ENCODE peak calls at places on chromosomes 13 and 19, in nine cellular contexts. Q is left colon; D is progenitor cell of endocrine pancreas; A is activated CD8-positive, alpha-beta memory T cell treated with anti-CD3 and anti-CD28 coated beads, Interleukin-2, amount 50 U/mL, for 4 hours; Z is Daoy; X is H1; T is Kasumi-1; B is A172; I is NAMALWA. J is an unnamed sample.

GRCh38 chr13:76148374-76148773 is 512.2 kb downstream of the LMO7 start:
- DNase-seq in Q (no peak), D (no peak), A (no peak), Z (no peak), X (no peak), T (no peak), B (no peak), I (no peak), J (no peak)

GRCh38 chr19:1122972-1123363 is 19.2 kb downstream of the GPX4 start:
- DNase-seq in Q (peak; percentile 85), D (no peak), A (no peak), Z (peak; percentile 88), X (no peak), T (no peak), B (peak; percentile 75), I (peak; percentile 74), J (peak; percentile 78)

GRCh38 chr13:24159921-24160324 is 597 bp upstream of the SPATA13 start:
- DNase-seq in Q (no peak), D (no peak), A (no peak), Z (no peak), X (no peak), T (no peak), B (no peak), I (peak; percentile 9), J (no peak)

GRCh38 chr19:53824134-53824611 is at the start of gene NLRP12:
- DNase-seq in Q (no peak), D (no peak), A (no peak), Z (no peak), X (no peak), T (peak; percentile 88), B (no peak), I (no peak), J (no peak)

GRCh38 chr19:13849991-13850909 is 26.7 kb upstream of the NANOS3 start:
- DNase-seq in Q (peak; percentile 87), D (peak; percentile 55), A (peak; percentile 68), Z (peak; percentile 94), X (no peak), T (no peak), B (peak; percentile 66), I (no peak), J (peak; percentile 80)

GRCh38 chr13:48334534-48335127 is 31.1 kb downstream of the RB1 start:
- DNase-seq in Q (no peak), D (no peak), A (no peak), Z (no peak), X (no peak), T (peak; percentile 92), B (peak; percentile 21), I (peak; percentile 67), J (no peak)

GRCh38 chr19:29811125-29812079 is at the start of gene CCNE1:
- DNase-seq in Q (peak; percentile 98), D (peak; percentile 91), A (peak; percentile 97), Z (peak; percentile 94), X (no peak), T (peak; percentile 65), B (peak; percentile 60), I (peak; percentile 89), J (no peak)

GRCh38 chr13:33405371-33405770 is 119.8 kb upstream of the STARD13 start:
- DNase-seq in Q (no peak), D (no peak), A (no peak), Z (no peak), X (no peak), T (no peak), B (no peak), I (no peak), J (no peak)

GRCh38 chr19:55406869-55407624 is 541 bp downstream of the UBE2S start:
- DNase-seq in Q (peak; percentile 56), D (no peak), A (no peak), Z (peak; percentile 37), X (no peak), T (no peak), B (no peak), I (peak; percentile 43), J (no peak)

GRCh38 chr13:95367309-95367843 is 66.1 kb upstream of the ABCC4 start:
- DNase-seq in Q (no peak), D (no peak), A (no peak), Z (no peak), X (no peak), T (no peak), B (no peak), I (no peak), J (no peak)

GRCh38 chr13:94217370-94217769 is 262.1 kb downstream of the DCT start:
- DNase-seq in Q (no peak), D (no peak), A (no peak), Z (no peak), X (no peak), T (no peak), B (no peak), I (no peak), J (no peak)

GRCh38 chr19:5934779-5935472 is 20.9 kb downstream of the CAPS start:
- DNase-seq in Q (no peak), D (no peak), A (no peak), Z (no peak), X (no peak), T (no peak), B (no peak), I (no peak), J (no peak)

GRCh38 chr13:110341445-110342247 is 34.6 kb downstream of the COL4A2 start:
- DNase-seq in Q (no peak), D (no peak), A (no peak), Z (no peak), X (no peak), T (no peak), B (no peak), I (no peak), J (no peak)

GRCh38 chr13:55714120-55714519 is 1426.6 kb upstream of the PRR20A start:
- DNase-seq in Q (no peak), D (no peak), A (no peak), Z (no peak), X (no peak), T (no peak), B (no peak), I (no peak), J (no peak)

GRCh38 chr19:55160986-55161365 is 3.4 kb upstream of the TNNI3 start:
- DNase-seq in Q (no peak), D (no peak), A (no peak), Z (no peak), X (no peak), T (no peak), B (no peak), I (no peak), J (no peak)

GRCh38 chr19:14070268-14071050 is 2.1 kb upstream of the MISP3 start:
- DNase-seq in Q (no peak), D (no peak), A (no peak), Z (no peak), X (no peak), T (no peak), B (no peak), I (no peak), J (no peak)

J was measured in NT2/D1.